ENCODE peak calls at places on chromosome 21, in eight cellular contexts. Y, O, L, T, P, B, Q and G are unnamed samples.
A peak's percentile ranks its signal among the peaks of the same experiment; 100 is the strongest.

GRCh38 chr21:34807881-34808568 is 139.2 kb downstream of the CLIC6 start:
- DNase-seq in Q (no peak), T (no peak), L (no peak), O (no peak), Y (peak; percentile 40), B (no peak), P (no peak), G (peak; percentile 37)

GRCh38 chr21:46124083-46124925 is 26.4 kb downstream of the COL6A2 start:
- DNase-seq in B (no peak), P (peak; percentile 34), L (no peak), Q (no peak), Y (no peak), O (no peak), T (no peak), G (no peak)

GRCh38 chr21:15788847-15789548 is 59.2 kb downstream of the USP25 start:
- DNase-seq in B (no peak), O (no peak), P (no peak), L (no peak), Q (no peak), T (no peak), Y (no peak), G (no peak)

GRCh38 chr21:28823464-28823863 is 169.2 kb downstream of the LTN1 start:
- DNase-seq in O (no peak), B (no peak), L (no peak), Q (no peak), P (no peak), Y (no peak), T (no peak), G (no peak)

GRCh38 chr21:39685991-39686390 is 59.0 kb upstream of the IGSF5 start:
- DNase-seq in B (no peak), P (no peak), Q (no peak), O (no peak), Y (no peak), L (no peak), T (no peak), G (no peak)

GRCh38 chr21:35779690-35780570 is 280.4 kb downstream of the SETD4 start:
- DNase-seq in Q (no peak), P (no peak), T (no peak), O (no peak), Y (no peak), B (no peak), L (no peak), G (no peak)

GRCh38 chr21:32806810-32807386 is 35.3 kb upstream of the PAXBP1 start:
- DNase-seq in L (no peak), B (no peak), P (no peak), O (no peak), Q (no peak), Y (no peak), T (no peak), G (no peak)

GRCh38 chr21:17371470-17371869 is 141.4 kb upstream of the CXADR start:
- DNase-seq in P (no peak), L (no peak), B (no peak), O (no peak), Y (no peak), T (no peak), Q (no peak), G (no peak)

GRCh38 chr21:15062566-15062965 is 2.2 kb downstream of the NRIP1 start:
- DNase-seq in P (no peak), B (no peak), Y (no peak), O (no peak), L (no peak), T (no peak), Q (peak; percentile 26), G (peak; percentile 10)

GRCh38 chr21:25862596-25862995 is 127.8 kb downstream of the GABPA start:
- DNase-seq in L (no peak), O (no peak), P (no peak), Y (no peak), B (no peak), T (no peak), Q (no peak), G (peak; percentile 69)

GRCh38 chr21:35256468-35256988 is 207.4 kb upstream of the RUNX1 start:
- DNase-seq in O (no peak), L (no peak), T (no peak), Y (no peak), B (peak; percentile 37), Q (no peak), P (peak; percentile 88), G (no peak)

GRCh38 chr21:15732290-15732995 is 2.7 kb downstream of the USP25 start:
- DNase-seq in O (peak; percentile 16), B (no peak), Q (peak; percentile 28), T (no peak), Y (no peak), L (no peak), P (no peak), G (peak; percentile 81)

GRCh38 chr21:44734841-44735240 is 23.5 kb upstream of the TSPEAR start:
- DNase-seq in L (no peak), B (no peak), T (no peak), Y (no peak), P (no peak), O (no peak), Q (no peak), G (no peak)

GRCh38 chr21:35072960-35073359 is 23.9 kb upstream of the RUNX1 start:
- DNase-seq in Q (no peak), O (no peak), Y (no peak), L (no peak), P (peak; percentile 52), T (no peak), B (no peak), G (no peak)

GRCh38 chr21:32772281-32773047 is 909 bp upstream of the PAXBP1 start:
- DNase-seq in Y (peak; percentile 27), B (no peak), O (no peak), Q (no peak), P (no peak), T (peak; percentile 33), L (peak; percentile 11), G (peak; percentile 63)

GRCh38 chr21:42521384-42521783 is 7.7 kb downstream of the SLC37A1 start:
- DNase-seq in P (no peak), O (no peak), B (no peak), T (no peak), Y (no peak), Q (no peak), L (no peak), G (no peak)

GRCh38 chr21:46458315-46459023 is at the start of gene DIP2A:
- DNase-seq in Y (peak; percentile 84), B (peak; percentile 98), O (peak; percentile 93), T (peak; percentile 94), L (peak; percentile 92), P (peak; percentile 97), Q (peak; percentile 97), G (peak; percentile 99)

GRCh38 chr21:14616303-14617039 is 70.4 kb upstream of the SAMSN1 start:
- DNase-seq in O (no peak), T (no peak), B (no peak), Q (no peak), P (no peak), Y (no peak), L (no peak), G (no peak)

GRCh38 chr21:44614961-44615391 is 3.1 kb downstream of the KRTAP10-8 start:
- DNase-seq in T (no peak), O (no peak), P (no peak), Y (no peak), L (no peak), B (no peak), Q (no peak), G (no peak)

GRCh38 chr21:44951186-44951915 is 11.5 kb downstream of the SLX9 start:
- DNase-seq in T (no peak), B (no peak), Q (no peak), O (no peak), Y (no peak), L (no peak), P (peak; percentile 29), G (no peak)

GRCh38 chr21:44897326-44898010 is 23.2 kb downstream of the ITGB2 start:
- DNase-seq in O (no peak), B (no peak), Q (no peak), T (no peak), P (peak; percentile 64), L (no peak), Y (no peak), G (no peak)

GRCh38 chr21:16773206-16773605 is 739.6 kb upstream of the CXADR start:
- DNase-seq in B (no peak), Y (no peak), P (no peak), O (no peak), Q (no peak), L (no peak), T (no peak), G (no peak)

GRCh38 chr21:31564439-31564838 is 95.1 kb upstream of the SOD1 start:
- DNase-seq in O (no peak), P (no peak), Q (no peak), L (no peak), B (no peak), Y (no peak), T (no peak), G (no peak)

GRCh38 chr21:37300114-37300746 is 33.1 kb upstream of the VPS26C start:
- DNase-seq in L (no peak), T (no peak), P (no peak), B (no peak), O (no peak), Q (no peak), Y (no peak), G (no peak)

GRCh38 chr21:46039891-46040660 is 57.8 kb upstream of the COL6A2 start:
- DNase-seq in Q (no peak), B (no peak), L (no peak), T (no peak), Y (no peak), P (no peak), O (no peak), G (no peak)

GRCh38 chr21:41932191-41932575 is 21.6 kb downstream of the C2CD2 start:
- DNase-seq in L (no peak), T (no peak), Q (no peak), B (no peak), P (no peak), O (no peak), Y (no peak), G (no peak)

GRCh38 chr21:42830456-42831455 is 48.6 kb downstream of the WDR4 start:
- DNase-seq in O (no peak), L (no peak), T (no peak), Q (no peak), P (no peak), B (no peak), Y (no peak), G (no peak)